ENCODE peak calls at places on chromosomes 11 and 22, in eight cellular contexts. P, U, Y, A, R, N, E and C are unnamed samples.

GRCh38 chr22:33920927-33921575 is 775 bp upstream of the LARGE1 start:
- DNase-seq in P (peak), U (peak), Y (peak), A (peak), R (peak), N (peak), E (peak), C (peak)

GRCh38 chr11:44456544-44457270 is 108.8 kb upstream of the CD82 start:
- DNase-seq in P (no peak), U (peak), Y (peak), A (no peak), R (no peak), N (no peak), E (no peak), C (no peak)

GRCh38 chr22:31036671-31037550 is 44.2 kb upstream of the SMTN start:
- DNase-seq in P (no peak), U (no peak), Y (no peak), A (peak), R (no peak), N (peak), E (no peak), C (peak)

GRCh38 chr22:27139935-27140493 is 482.6 kb downstream of the MIAT start:
- DNase-seq in P (no peak), U (no peak), Y (no peak), A (peak), R (no peak), N (no peak), E (no peak), C (peak)

GRCh38 chr11:46958777-46959176 is 22.2 kb downstream of the CSTPP1 start:
- DNase-seq in P (no peak), U (no peak), Y (no peak), A (no peak), R (no peak), N (no peak), E (no peak), C (no peak)

GRCh38 chr11:64204464-64204989 is 2.0 kb upstream of the FERMT3 start:
- DNase-seq in P (peak), U (peak), Y (peak), A (peak), R (peak), N (peak), E (peak), C (peak)

GRCh38 chr11:10208045-10208674 is 85.9 kb downstream of the SBF2 start:
- DNase-seq in P (no peak), U (peak), Y (no peak), A (no peak), R (peak), N (no peak), E (no peak), C (peak)

GRCh38 chr11:95512177-95512576 is 277.4 kb downstream of the FAM76B start:
- DNase-seq in P (peak), U (no peak), Y (peak), A (peak), R (no peak), N (peak), E (no peak), C (no peak)

GRCh38 chr22:37276771-37277170 is 5.5 kb upstream of the CYTH4 start:
- DNase-seq in P (no peak), U (no peak), Y (no peak), A (no peak), R (no peak), N (no peak), E (peak), C (no peak)

GRCh38 chr11:63680842-63681207 is 475 bp upstream of the RTN3 start:
- DNase-seq in P (no peak), U (no peak), Y (no peak), A (no peak), R (no peak), N (no peak), E (no peak), C (no peak)

GRCh38 chr11:76209956-76210885 is 3.9 kb upstream of the WNT11 start:
- DNase-seq in P (no peak), U (no peak), Y (peak), A (peak), R (no peak), N (peak), E (peak), C (no peak)
- TF ChIP-seq POLR2A in P (peak), U (no peak), Y (no peak), A (peak), R (no peak), N (peak), E (peak), C (no peak)

DNA sequence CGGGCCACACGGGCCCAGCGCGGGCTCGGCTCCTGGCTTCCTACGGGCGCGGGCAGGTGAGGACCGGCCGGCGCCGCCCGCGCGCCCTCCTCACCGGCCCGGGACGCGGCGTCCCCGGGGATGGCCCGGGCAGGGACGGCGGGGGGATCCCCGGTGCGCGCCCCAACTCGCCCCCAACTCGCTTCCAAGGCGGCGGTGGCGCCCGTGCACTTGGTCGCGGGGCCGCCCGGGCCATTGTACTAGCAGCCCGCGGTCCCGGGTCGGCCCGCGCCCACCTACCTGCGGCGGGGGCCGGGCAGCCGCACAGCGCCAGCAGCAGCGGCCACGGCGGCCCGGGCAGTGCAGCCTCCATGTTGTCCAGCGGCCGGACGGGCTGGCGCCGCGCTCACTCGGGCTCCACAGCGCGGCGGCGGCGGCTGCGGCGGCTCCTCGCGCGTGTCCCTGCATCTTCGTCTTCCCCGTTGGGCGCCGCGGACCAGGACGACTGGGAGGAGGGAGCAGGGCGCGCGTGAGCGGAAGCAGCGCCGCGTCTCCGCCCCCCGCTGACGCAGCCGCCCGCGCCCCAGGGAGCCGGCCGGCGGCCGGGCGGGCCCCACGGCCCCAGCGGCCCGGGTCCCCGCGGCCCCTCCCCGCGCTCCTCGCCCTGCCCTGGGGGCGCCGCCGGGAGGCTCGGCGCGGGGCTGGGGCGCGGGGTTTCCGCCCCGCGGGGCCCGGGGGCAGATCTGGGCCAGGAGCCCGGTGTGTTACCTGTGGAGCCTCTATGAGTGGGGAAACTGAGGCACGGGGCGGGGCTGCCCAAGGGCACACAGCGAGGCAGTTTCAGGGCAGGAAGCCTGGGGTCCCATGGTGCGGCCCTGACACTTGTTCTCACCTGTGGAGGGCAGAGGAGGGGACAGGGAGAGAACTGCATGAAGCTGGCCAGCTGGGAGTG is 159.3 kb upstream of the GRK3 start:
- DNase-seq in P (no peak), U (no peak), Y (peak), A (peak), R (no peak), N (peak), E (peak), C (peak)
- TF ChIP-seq POLR2A in P (peak), U (no peak), Y (peak), A (peak), R (peak), N (peak), E (peak), C (peak)

DNA sequence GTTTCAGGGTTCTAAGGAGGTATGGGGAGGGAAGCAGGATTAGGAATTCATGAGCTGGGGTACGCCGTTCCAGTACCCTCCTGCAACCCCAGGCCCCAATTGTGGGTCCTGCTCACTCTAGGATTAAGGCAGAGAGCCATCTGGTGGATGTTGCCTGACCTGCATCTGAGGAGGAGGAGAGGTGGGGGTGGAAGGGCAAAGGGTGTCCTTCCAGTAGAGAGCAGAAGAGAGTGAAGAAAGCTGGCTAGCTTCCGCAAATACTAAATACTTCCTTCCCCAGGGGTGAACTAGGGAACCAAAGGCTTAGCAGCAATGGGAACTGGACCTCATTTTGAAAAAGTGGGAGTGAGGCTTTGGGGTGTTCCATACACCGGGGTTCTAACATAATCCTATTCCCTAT is 10.6 kb downstream of the LRRC51 start:
- DNase-seq in P (peak), U (no peak), Y (peak), A (peak), R (no peak), N (peak), E (no peak), C (no peak)
- TF ChIP-seq POLR2A in P (no peak), U (no peak), Y (no peak), A (no peak), R (no peak), N (no peak), E (no peak), C (no peak)

DNA sequence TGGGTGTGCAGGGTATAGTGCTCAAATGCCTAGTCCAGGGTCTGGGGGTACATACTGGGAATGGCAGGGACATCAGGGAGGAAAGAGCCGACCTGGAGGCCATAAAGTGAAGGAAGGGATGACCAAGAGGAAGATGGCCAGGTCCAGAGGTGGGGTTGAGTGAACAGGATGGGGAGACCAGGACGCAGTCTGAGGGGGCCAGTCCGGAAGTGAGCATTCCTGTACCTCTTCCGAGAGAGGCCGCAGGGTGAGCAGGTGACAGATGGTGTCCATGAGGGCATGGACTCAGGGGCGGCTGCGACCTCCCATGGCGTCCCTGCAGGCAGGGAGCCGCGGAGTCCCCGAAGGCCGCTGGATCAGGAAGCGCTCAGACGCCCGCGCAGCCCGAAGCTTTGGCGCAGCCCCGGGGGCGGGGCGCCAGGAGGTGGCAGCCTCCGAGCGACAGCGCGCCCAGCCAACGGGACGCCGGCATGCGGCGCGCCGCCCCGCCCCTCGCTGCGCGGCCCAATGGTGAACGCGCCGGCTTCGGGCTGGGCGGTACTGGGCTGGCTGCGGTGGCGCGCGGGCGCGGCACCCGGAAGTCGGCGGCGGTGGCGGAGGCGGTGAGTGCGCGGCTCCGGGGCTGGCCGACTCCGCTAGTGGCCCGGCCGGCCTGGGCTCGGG is at the start of gene TANGO2:
- DNase-seq in P (peak), U (peak), Y (peak), A (peak), R (peak), N (peak), E (peak), C (peak)
- TF ChIP-seq POLR2A in P (peak), U (no peak), Y (peak), A (peak), R (peak), N (peak), E (peak), C (peak)

DNA sequence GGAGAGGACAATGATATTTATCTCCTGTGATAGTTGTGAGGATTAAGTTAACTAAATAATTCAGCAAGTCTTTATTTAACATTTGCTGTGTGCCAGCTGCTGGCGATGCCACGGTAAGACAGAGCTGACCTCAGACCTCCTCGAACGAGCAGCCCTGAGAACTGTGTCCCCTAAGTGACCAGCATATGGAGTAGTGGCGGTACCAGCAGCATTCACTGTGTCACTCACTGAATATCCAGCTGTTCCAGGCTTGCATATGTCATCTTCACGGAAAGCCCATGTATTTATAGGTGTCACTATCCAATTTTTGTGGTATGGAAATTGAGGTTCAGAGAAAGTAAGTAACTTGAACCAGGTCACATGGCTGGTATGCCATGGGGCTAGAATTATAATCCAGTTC is 49.6 kb upstream of the MYO18B start:
- DNase-seq in P (no peak), U (no peak), Y (no peak), A (no peak), R (no peak), N (no peak), E (no peak), C (no peak)
- TF ChIP-seq POLR2A in P (no peak), U (no peak), Y (no peak), A (no peak), R (no peak), N (no peak), E (no peak), C (no peak)

GRCh38 chr11:3796346-3796745 is 1.0 kb downstream of the NUP98 start:
- DNase-seq in P (no peak), U (no peak), Y (no peak), A (no peak), R (no peak), N (no peak), E (no peak), C (no peak)
- TF ChIP-seq POLR2A in P (no peak), U (no peak), Y (no peak), A (no peak), R (no peak), N (no peak), E (no peak), C (no peak)

GRCh38 chr11:122666743-122667142 is 11.2 kb downstream of the UBASH3B start:
- DNase-seq in P (no peak), U (no peak), Y (no peak), A (no peak), R (no peak), N (no peak), E (no peak), C (no peak)
- TF ChIP-seq POLR2A in P (no peak), U (no peak), Y (no peak), A (no peak), R (no peak), N (no peak), E (no peak), C (no peak)